ENCODE peak calls at places on chromosomes 11 and 22, in four cellular contexts. One of them, this sample, is unnamed.

GRCh38 chr11:134069426-134069921 is 602 bp downstream of the JAM3 start:
- DNase-seq in HCT116: no peak
- DNase-seq in GM23338: peak
- DNase-seq in mammary epithelial cell: no peak
- DNase-seq in this sample: no peak

GRCh38 chr11:2746401-2747230 is 46.8 kb upstream of the KCNQ1OT1 start:
- DNase-seq in HCT116: no peak
- DNase-seq in GM23338: no peak
- DNase-seq in mammary epithelial cell: no peak
- DNase-seq in this sample: no peak

GRCh38 chr22:49971232-49972162 is 10.9 kb downstream of the PIM3 start:
- DNase-seq in HCT116: no peak
- DNase-seq in GM23338: peak
- DNase-seq in mammary epithelial cell: no peak
- DNase-seq in this sample: peak

GRCh38 chr11:218815-219593 is 11.5 kb downstream of the RIC8A start:
- DNase-seq in HCT116: no peak
- DNase-seq in GM23338: no peak
- DNase-seq in mammary epithelial cell: no peak
- DNase-seq in this sample: no peak

GRCh38 chr11:45900916-45901617 is 6.0 kb downstream of the FREY1 start:
- DNase-seq in HCT116: no peak
- DNase-seq in GM23338: peak
- DNase-seq in mammary epithelial cell: no peak
- DNase-seq in this sample: no peak

GRCh38 chr11:112579282-112579681 is 318.6 kb upstream of the PLET1 start:
- DNase-seq in HCT116: no peak
- DNase-seq in GM23338: no peak
- DNase-seq in mammary epithelial cell: no peak
- DNase-seq in this sample: no peak

GRCh38 chr11:130243816-130244215 is 70.9 kb downstream of the ZBTB44 start:
- DNase-seq in HCT116: no peak
- DNase-seq in GM23338: no peak
- DNase-seq in mammary epithelial cell: no peak
- DNase-seq in this sample: peak

GRCh38 chr22:36383110-36383581 is 4.6 kb downstream of the MYH9 start:
- DNase-seq in HCT116: no peak
- DNase-seq in GM23338: no peak
- DNase-seq in mammary epithelial cell: peak
- DNase-seq in this sample: peak

GRCh38 chr22:43109511-43109910 is 1.0 kb upstream of the BIK start:
- DNase-seq in HCT116: no peak
- DNase-seq in GM23338: peak
- DNase-seq in mammary epithelial cell: no peak
- DNase-seq in this sample: no peak

GRCh38 chr22:43113516-43114251 is 3.1 kb downstream of the BIK start:
- DNase-seq in HCT116: no peak
- DNase-seq in GM23338: no peak
- DNase-seq in mammary epithelial cell: no peak
- DNase-seq in this sample: no peak

GRCh38 chr22:43109921-43110443 is 568 bp upstream of the BIK start:
- DNase-seq in HCT116: no peak
- DNase-seq in GM23338: peak
- DNase-seq in mammary epithelial cell: no peak
- DNase-seq in this sample: no peak

GRCh38 chr22:43110927-43111623 is 525 bp downstream of the BIK start:
- DNase-seq in HCT116: no peak
- DNase-seq in GM23338: peak
- DNase-seq in mammary epithelial cell: peak
- DNase-seq in this sample: peak

DNA sequence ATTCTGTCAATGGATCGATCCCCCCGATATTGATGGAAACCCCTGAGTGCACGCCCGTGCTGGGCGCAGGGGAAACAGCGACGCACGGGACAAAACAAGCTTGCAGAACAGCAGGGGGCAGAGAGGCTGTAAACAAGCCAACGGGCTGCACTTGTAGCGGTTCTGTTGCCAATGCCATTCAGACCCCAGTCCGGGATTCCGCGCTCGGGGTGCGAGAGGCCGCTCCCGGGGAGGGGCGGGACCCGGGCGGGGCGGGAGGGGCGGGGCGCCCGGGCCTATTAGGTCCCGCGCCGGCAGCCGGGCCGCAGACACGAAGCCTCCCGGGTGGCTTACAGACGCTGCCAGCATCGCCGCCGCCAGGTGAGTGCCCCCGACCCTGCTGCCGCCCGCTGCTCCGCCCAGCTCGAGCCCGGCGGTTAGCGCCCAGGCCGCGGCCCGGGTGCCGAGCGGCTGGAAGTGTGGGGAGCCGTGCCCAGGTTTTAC is at the start of gene BIK:
- DNase-seq in HCT116: no peak
- DNase-seq in GM23338: peak
- DNase-seq in mammary epithelial cell: peak
- DNase-seq in this sample: peak
- TF ChIP-seq CTCF in HCT116: no peak
- TF ChIP-seq CTCF in GM23338: no peak
- TF ChIP-seq CTCF in mammary epithelial cell: no peak
- TF ChIP-seq CTCF in this sample: peak

GRCh38 chr11:57251491-57252104 is 14.5 kb upstream of the APLNR start:
- DNase-seq in HCT116: no peak
- DNase-seq in GM23338: no peak
- DNase-seq in mammary epithelial cell: no peak
- DNase-seq in this sample: no peak
- TF ChIP-seq EZH2 in HCT116: no peak
- TF ChIP-seq EZH2 in GM23338: no peak
- TF ChIP-seq EZH2 in mammary epithelial cell: no peak
- TF ChIP-seq EZH2 in this sample: no peak

GRCh38 chr11:47078751-47079524 is 97.7 kb downstream of the ARFGAP2 start:
- DNase-seq in HCT116: no peak
- DNase-seq in GM23338: no peak
- DNase-seq in mammary epithelial cell: no peak
- DNase-seq in this sample: no peak

GRCh38 chr11:47087801-47088200 is 88.9 kb downstream of the ARFGAP2 start:
- DNase-seq in HCT116: no peak
- DNase-seq in GM23338: no peak
- DNase-seq in mammary epithelial cell: no peak
- DNase-seq in this sample: no peak

DNA sequence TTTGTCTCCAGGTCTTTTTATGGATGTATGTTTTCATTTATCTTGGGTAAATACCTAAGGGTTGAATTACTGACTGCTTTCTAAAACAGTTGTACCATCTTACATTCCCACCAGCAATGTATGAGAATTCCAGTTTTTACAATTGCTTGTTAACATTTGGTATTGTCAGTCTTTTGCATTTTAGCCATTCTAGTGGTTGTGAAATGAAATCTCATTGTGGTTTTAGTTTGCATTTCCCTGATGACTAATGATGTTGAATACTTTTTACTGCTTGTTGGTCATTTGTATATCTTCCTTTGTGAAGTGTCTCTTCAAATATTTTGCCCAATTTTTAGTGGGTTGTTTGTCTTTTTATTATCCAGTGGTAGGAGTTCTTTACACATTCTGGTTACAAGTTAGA is 92.8 kb downstream of the ARFGAP2 start:
- DNase-seq in HCT116: no peak
- DNase-seq in GM23338: no peak
- DNase-seq in mammary epithelial cell: peak
- DNase-seq in this sample: no peak
- TF ChIP-seq CTCF in HCT116: no peak
- TF ChIP-seq CTCF in GM23338: no peak
- TF ChIP-seq CTCF in mammary epithelial cell: no peak
- TF ChIP-seq CTCF in this sample: no peak

GRCh38 chr11:119380160-119380815 is 1.2 kb downstream of the USP2 start:
- DNase-seq in HCT116: no peak
- DNase-seq in GM23338: no peak
- DNase-seq in mammary epithelial cell: no peak
- DNase-seq in this sample: no peak

GRCh38 chr11:119382101-119382500 is 611 bp upstream of the USP2 start:
- DNase-seq in HCT116: no peak
- DNase-seq in GM23338: peak
- DNase-seq in mammary epithelial cell: no peak
- DNase-seq in this sample: no peak

GRCh38 chr11:119378851-119379465 is 2.5 kb downstream of the USP2 start:
- DNase-seq in HCT116: no peak
- DNase-seq in GM23338: peak
- DNase-seq in mammary epithelial cell: no peak
- DNase-seq in this sample: no peak

GRCh38 chr11:119380816-119381185 is 689 bp downstream of the USP2 start:
- DNase-seq in HCT116: no peak
- DNase-seq in GM23338: peak
- DNase-seq in mammary epithelial cell: no peak
- DNase-seq in this sample: no peak

DNA sequence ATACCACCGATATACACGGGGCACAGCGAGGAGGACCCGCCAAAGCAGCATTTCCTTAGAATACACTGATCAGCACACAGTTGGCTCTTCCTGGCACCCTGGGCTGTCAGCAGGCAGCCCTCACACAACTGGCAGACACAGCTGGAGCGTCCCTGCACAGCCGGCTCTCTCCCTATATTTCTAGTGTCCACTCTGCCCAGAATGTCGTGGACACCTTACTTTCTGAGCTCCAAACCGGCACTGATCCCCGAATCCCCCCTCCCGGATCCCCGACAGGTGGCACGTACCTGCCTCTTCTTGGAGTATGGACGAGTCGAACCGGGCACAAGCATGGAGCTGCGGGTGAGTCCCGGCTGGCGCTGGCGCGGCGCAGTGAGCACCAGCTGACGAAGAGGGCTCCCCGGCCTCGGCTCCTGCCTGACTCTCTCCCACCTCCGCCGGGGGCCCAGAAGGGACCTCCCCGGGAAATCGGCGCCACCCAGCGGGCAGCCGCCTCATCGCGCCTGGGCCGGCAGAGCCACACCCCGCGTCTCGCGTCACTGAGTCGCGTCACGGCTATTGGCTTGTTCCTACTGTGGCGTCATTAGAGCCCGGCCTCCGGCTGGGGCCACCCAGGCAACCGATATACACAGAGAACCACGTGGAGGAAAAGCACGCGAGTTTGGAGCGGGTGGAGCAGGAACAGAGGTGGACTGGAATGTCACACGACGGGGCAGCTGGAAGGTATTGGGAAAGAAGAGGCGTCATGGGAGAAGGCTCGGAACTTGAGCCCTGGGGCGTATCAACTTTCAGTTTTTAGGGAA is at the start of gene USP2:
- DNase-seq in HCT116: peak
- DNase-seq in GM23338: peak
- DNase-seq in mammary epithelial cell: peak
- DNase-seq in this sample: peak
- TF ChIP-seq EZH2 in HCT116: no peak
- TF ChIP-seq EZH2 in GM23338: no peak
- TF ChIP-seq EZH2 in mammary epithelial cell: no peak
- TF ChIP-seq EZH2 in this sample: no peak

GRCh38 chr11:116033931-116034553 is 529.8 kb upstream of the CADM1 start:
- DNase-seq in HCT116: no peak
- DNase-seq in GM23338: peak
- DNase-seq in mammary epithelial cell: no peak
- DNase-seq in this sample: no peak
- TF ChIP-seq CTCF in HCT116: no peak
- TF ChIP-seq CTCF in GM23338: no peak
- TF ChIP-seq CTCF in mammary epithelial cell: no peak
- TF ChIP-seq CTCF in this sample: no peak

DNA sequence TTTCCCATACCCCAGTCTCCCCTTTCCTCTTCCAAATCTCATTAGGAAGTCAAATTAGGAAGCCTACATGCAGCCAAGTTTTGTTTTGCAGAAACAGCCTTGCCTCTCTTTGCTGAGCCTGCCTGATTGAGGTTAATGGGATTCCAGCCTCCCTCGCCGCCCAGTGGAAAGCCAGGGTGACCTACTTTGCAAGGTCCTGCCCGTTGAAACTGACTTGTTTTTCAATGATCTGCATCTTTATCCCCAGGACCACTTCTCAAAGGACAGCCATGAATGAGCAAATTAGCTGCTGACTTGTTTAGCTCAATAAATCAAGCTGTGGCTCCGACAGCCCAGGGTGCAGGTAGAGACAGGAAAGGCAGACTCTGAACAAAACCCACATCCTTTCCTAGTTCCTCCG is 110.4 kb downstream of the RRAS2 start:
- DNase-seq in HCT116: no peak
- DNase-seq in GM23338: peak
- DNase-seq in mammary epithelial cell: no peak
- DNase-seq in this sample: no peak
- TF ChIP-seq EZH2 in HCT116: no peak
- TF ChIP-seq EZH2 in GM23338: no peak
- TF ChIP-seq EZH2 in mammary epithelial cell: no peak
- TF ChIP-seq EZH2 in this sample: no peak

DNA sequence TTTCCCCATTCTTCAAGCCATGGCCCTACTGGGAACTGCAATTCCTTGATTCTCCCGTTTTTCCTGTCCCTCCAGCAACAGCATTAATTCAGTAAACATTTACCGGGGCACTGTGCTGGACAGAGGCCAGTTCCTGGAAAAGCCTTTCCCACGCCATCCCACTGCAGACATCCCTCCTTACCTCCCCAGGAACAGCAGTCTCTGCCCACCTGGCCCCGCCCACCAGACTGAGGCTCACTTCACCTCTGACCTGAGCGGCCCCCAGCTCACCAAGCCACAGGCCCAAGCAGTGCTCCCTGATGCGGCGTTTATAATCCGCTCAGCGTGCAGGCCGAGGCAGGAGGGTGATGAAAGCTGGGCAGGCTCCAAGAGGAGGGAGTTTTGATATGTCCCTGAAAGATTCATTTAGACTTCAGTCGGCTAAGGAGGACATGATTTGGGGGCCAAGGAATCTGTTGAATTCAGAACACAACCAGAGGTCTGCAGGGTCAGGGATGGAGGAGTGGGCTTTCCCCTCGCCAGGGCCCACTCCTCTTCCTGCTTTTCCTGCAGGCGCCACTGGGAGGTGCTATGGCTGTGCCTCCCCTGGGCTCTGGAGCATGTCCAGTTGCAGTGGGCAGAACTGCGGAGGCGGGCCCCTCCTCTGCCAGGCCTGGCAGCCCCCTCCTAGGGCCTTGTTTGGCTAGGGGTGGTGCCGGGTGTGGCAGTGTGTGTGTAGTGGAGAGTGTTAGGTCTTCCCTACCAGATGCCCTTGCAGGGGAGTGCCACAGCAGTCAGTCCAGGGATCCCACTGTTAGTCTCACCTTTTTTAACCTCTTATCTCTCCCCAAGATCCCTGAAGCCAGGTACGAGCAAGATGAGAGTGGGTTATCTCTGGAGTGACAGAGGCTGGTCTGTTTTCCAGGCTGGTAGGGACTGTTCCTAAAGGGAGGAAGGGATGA is 1.4 kb upstream of the TAGLN start:
- DNase-seq in HCT116: no peak
- DNase-seq in GM23338: peak
- DNase-seq in mammary epithelial cell: no peak
- DNase-seq in this sample: no peak
- TF ChIP-seq CTCF in HCT116: peak
- TF ChIP-seq CTCF in GM23338: peak
- TF ChIP-seq CTCF in mammary epithelial cell: peak
- TF ChIP-seq CTCF in this sample: peak

GRCh38 chr11:119149371-119150275 is 771 bp downstream of the ABCG4 start:
- DNase-seq in HCT116: no peak
- DNase-seq in GM23338: peak
- DNase-seq in mammary epithelial cell: no peak
- DNase-seq in this sample: no peak

GRCh38 chr11:119147604-119148333 is 1.1 kb upstream of the ABCG4 start:
- DNase-seq in HCT116: no peak
- DNase-seq in GM23338: peak
- DNase-seq in mammary epithelial cell: no peak
- DNase-seq in this sample: no peak

GRCh38 chr11:119152604-119153003 is 3.8 kb downstream of the ABCG4 start:
- DNase-seq in HCT116: no peak
- DNase-seq in GM23338: no peak
- DNase-seq in mammary epithelial cell: no peak
- DNase-seq in this sample: no peak

GRCh38 chr11:119152043-119152442 is 3.2 kb downstream of the ABCG4 start:
- DNase-seq in HCT116: no peak
- DNase-seq in GM23338: no peak
- DNase-seq in mammary epithelial cell: no peak
- DNase-seq in this sample: no peak

GRCh38 chr11:119148855-119149370 is at the start of gene ABCG4:
- DNase-seq in HCT116: no peak
- DNase-seq in GM23338: peak
- DNase-seq in mammary epithelial cell: no peak
- DNase-seq in this sample: no peak
- TF ChIP-seq EZH2 in HCT116: no peak
- TF ChIP-seq EZH2 in GM23338: peak
- TF ChIP-seq EZH2 in mammary epithelial cell: no peak
- TF ChIP-seq EZH2 in this sample: no peak